ENCODE peak calls at places on chromosomes 7 and 10, in nine cellular contexts. One of them, this sample, is unnamed.

GRCh38 chr7:30925913-30926312 is 14.3 kb downstream of the AQP1 start:
- DNase-seq in HFFc6: no peak
- DNase-seq in ascending aorta: peak
- DNase-seq in keratinocyte: no peak
- DNase-seq in GM10248: no peak
- DNase-seq in natural killer cell: no peak
- DNase-seq in GM12865: no peak
- DNase-seq in heart right ventricle: peak
- DNase-seq in LNCaP clone FGC: no peak
- DNase-seq in this sample: no peak

GRCh38 chr10:61815505-61815904 is 86.0 kb upstream of the ARID5B start:
- DNase-seq in heart right ventricle: no peak
- DNase-seq in LNCaP clone FGC: no peak
- DNase-seq in keratinocyte: no peak
- DNase-seq in ascending aorta: no peak
- DNase-seq in natural killer cell: no peak
- DNase-seq in GM12865: no peak
- DNase-seq in GM10248: no peak
- DNase-seq in HFFc6: no peak
- DNase-seq in this sample: no peak

GRCh38 chr7:149854611-149855367 is 16.6 kb downstream of the ZNF862 start:
- DNase-seq in ascending aorta: no peak
- DNase-seq in natural killer cell: no peak
- DNase-seq in GM12865: no peak
- DNase-seq in HFFc6: peak
- DNase-seq in LNCaP clone FGC: peak
- DNase-seq in keratinocyte: no peak
- DNase-seq in heart right ventricle: peak
- DNase-seq in GM10248: no peak
- DNase-seq in this sample: no peak

GRCh38 chr7:111439977-111440376 is 122.3 kb downstream of the IMMP2L start:
- DNase-seq in keratinocyte: no peak
- DNase-seq in heart right ventricle: no peak
- DNase-seq in HFFc6: peak
- DNase-seq in LNCaP clone FGC: no peak
- DNase-seq in natural killer cell: no peak
- DNase-seq in GM10248: no peak
- DNase-seq in ascending aorta: no peak
- DNase-seq in GM12865: no peak
- DNase-seq in this sample: no peak

GRCh38 chr7:95725170-95725569 is 47.2 kb upstream of the DYNC1I1 start:
- DNase-seq in GM10248: no peak
- DNase-seq in HFFc6: no peak
- DNase-seq in LNCaP clone FGC: no peak
- DNase-seq in ascending aorta: no peak
- DNase-seq in natural killer cell: no peak
- DNase-seq in keratinocyte: no peak
- DNase-seq in GM12865: no peak
- DNase-seq in heart right ventricle: no peak
- DNase-seq in this sample: no peak

GRCh38 chr7:96599288-96599936 is 110.2 kb downstream of the SEM1 start:
- DNase-seq in GM10248: no peak
- DNase-seq in ascending aorta: no peak
- DNase-seq in heart right ventricle: no peak
- DNase-seq in LNCaP clone FGC: no peak
- DNase-seq in keratinocyte: no peak
- DNase-seq in HFFc6: no peak
- DNase-seq in natural killer cell: no peak
- DNase-seq in GM12865: no peak
- DNase-seq in this sample: no peak

GRCh38 chr10:30873408-30873807 is 158.3 kb downstream of the ZNF438 start:
- DNase-seq in keratinocyte: no peak
- DNase-seq in natural killer cell: no peak
- DNase-seq in GM12865: no peak
- DNase-seq in LNCaP clone FGC: no peak
- DNase-seq in heart right ventricle: no peak
- DNase-seq in ascending aorta: no peak
- DNase-seq in GM10248: no peak
- DNase-seq in HFFc6: no peak
- DNase-seq in this sample: no peak

GRCh38 chr10:121069061-121069850 is 218.1 kb downstream of the WDR11 start:
- DNase-seq in GM10248: peak
- DNase-seq in heart right ventricle: no peak
- DNase-seq in ascending aorta: no peak
- DNase-seq in GM12865: peak
- DNase-seq in natural killer cell: no peak
- DNase-seq in HFFc6: no peak
- DNase-seq in LNCaP clone FGC: no peak
- DNase-seq in keratinocyte: peak
- DNase-seq in this sample: no peak

GRCh38 chr10:48439581-48440041 is 133.1 kb downstream of the MAPK8 start:
- DNase-seq in keratinocyte: no peak
- DNase-seq in heart right ventricle: no peak
- DNase-seq in GM10248: no peak
- DNase-seq in HFFc6: no peak
- DNase-seq in LNCaP clone FGC: no peak
- DNase-seq in GM12865: no peak
- DNase-seq in ascending aorta: no peak
- DNase-seq in natural killer cell: no peak
- DNase-seq in this sample: no peak

GRCh38 chr7:107989618-107990373 is 13.2 kb downstream of the LAMB1 start:
- DNase-seq in HFFc6: peak
- DNase-seq in keratinocyte: no peak
- DNase-seq in GM12865: no peak
- DNase-seq in ascending aorta: peak
- DNase-seq in heart right ventricle: peak
- DNase-seq in LNCaP clone FGC: no peak
- DNase-seq in GM10248: no peak
- DNase-seq in natural killer cell: no peak
- DNase-seq in this sample: no peak

GRCh38 chr7:107559864-107560263 is 3.9 kb downstream of the COG5 start:
- DNase-seq in LNCaP clone FGC: no peak
- DNase-seq in keratinocyte: no peak
- DNase-seq in heart right ventricle: no peak
- DNase-seq in GM12865: no peak
- DNase-seq in HFFc6: peak
- DNase-seq in GM10248: no peak
- DNase-seq in natural killer cell: no peak
- DNase-seq in ascending aorta: no peak
- DNase-seq in this sample: no peak

GRCh38 chr7:30225863-30226361 is 58.5 kb upstream of the ZNRF2 start:
- DNase-seq in ascending aorta: peak
- DNase-seq in keratinocyte: peak
- DNase-seq in heart right ventricle: peak
- DNase-seq in GM10248: peak
- DNase-seq in LNCaP clone FGC: peak
- DNase-seq in GM12865: peak
- DNase-seq in natural killer cell: no peak
- DNase-seq in HFFc6: no peak
- DNase-seq in this sample: peak

GRCh38 chr7:8022628-8023027 is 54.0 kb downstream of the GLCCI1 start:
- DNase-seq in ascending aorta: no peak
- DNase-seq in GM12865: no peak
- DNase-seq in HFFc6: no peak
- DNase-seq in heart right ventricle: no peak
- DNase-seq in natural killer cell: no peak
- DNase-seq in GM10248: no peak
- DNase-seq in LNCaP clone FGC: no peak
- DNase-seq in keratinocyte: no peak
- DNase-seq in this sample: no peak

DNA sequence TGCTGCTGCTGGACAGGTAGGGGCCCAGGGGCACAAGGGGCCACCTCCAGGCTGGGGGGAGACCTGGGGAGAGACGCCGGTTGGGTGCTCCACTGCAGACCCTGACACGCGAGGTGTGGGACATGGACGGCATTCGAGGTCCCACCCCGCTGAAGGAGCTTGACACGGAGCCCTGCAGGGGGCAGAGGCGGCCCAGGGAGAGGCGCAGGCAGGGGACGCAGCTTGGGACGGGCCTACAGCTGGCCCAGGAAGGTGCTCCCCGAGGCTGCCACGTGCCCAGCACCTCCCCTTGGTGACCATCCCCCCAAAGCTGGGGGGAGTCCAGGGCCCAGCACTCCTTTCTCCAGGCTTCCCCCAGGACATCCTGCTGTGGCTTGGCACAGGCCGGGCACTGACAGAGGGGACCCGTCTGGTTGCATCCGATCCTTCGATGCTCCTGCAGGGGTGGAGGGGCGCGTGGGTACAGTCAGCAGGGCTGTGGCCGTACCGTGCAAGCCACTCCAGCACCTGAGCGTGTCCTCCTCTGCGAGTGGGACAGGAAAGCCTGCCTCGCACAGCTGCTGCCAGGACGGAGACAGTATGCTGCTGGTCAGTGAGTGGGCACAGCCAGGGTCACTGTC is 174.4 kb downstream of the ELFN1 start:
- DNase-seq in HFFc6: no peak
- DNase-seq in heart right ventricle: peak
- DNase-seq in ascending aorta: peak
- DNase-seq in GM12865: no peak
- DNase-seq in keratinocyte: no peak
- DNase-seq in natural killer cell: no peak
- DNase-seq in LNCaP clone FGC: no peak
- DNase-seq in GM10248: no peak
- DNase-seq in this sample: no peak
- TF ChIP-seq CTCF in HFFc6: peak
- TF ChIP-seq CTCF in heart right ventricle: no peak
- TF ChIP-seq CTCF in ascending aorta: no peak
- TF ChIP-seq CTCF in GM12865: no peak
- TF ChIP-seq CTCF in keratinocyte: no peak
- TF ChIP-seq CTCF in natural killer cell: no peak
- TF ChIP-seq CTCF in LNCaP clone FGC: no peak
- TF ChIP-seq CTCF in GM10248: peak
- TF ChIP-seq CTCF in this sample: no peak

GRCh38 chr10:128632694-128633093 is 506.5 kb upstream of the MKI67 start:
- DNase-seq in ascending aorta: no peak
- DNase-seq in keratinocyte: no peak
- DNase-seq in HFFc6: no peak
- DNase-seq in LNCaP clone FGC: no peak
- DNase-seq in heart right ventricle: no peak
- DNase-seq in natural killer cell: no peak
- DNase-seq in GM12865: no peak
- DNase-seq in GM10248: no peak
- DNase-seq in this sample: no peak

GRCh38 chr10:128629111-128630096 is 503.2 kb upstream of the MKI67 start:
- DNase-seq in GM10248: no peak
- DNase-seq in heart right ventricle: no peak
- DNase-seq in ascending aorta: no peak
- DNase-seq in HFFc6: no peak
- DNase-seq in keratinocyte: peak
- DNase-seq in natural killer cell: no peak
- DNase-seq in LNCaP clone FGC: no peak
- DNase-seq in GM12865: no peak
- DNase-seq in this sample: no peak

GRCh38 chr10:128631801-128632241 is 505.6 kb upstream of the MKI67 start:
- DNase-seq in heart right ventricle: no peak
- DNase-seq in LNCaP clone FGC: no peak
- DNase-seq in keratinocyte: no peak
- DNase-seq in ascending aorta: no peak
- DNase-seq in HFFc6: no peak
- DNase-seq in GM10248: no peak
- DNase-seq in GM12865: peak
- DNase-seq in natural killer cell: no peak
- DNase-seq in this sample: no peak

GRCh38 chr10:128630787-128631252 is 504.6 kb upstream of the MKI67 start:
- DNase-seq in keratinocyte: no peak
- DNase-seq in GM10248: no peak
- DNase-seq in GM12865: no peak
- DNase-seq in heart right ventricle: no peak
- DNase-seq in LNCaP clone FGC: no peak
- DNase-seq in natural killer cell: no peak
- DNase-seq in ascending aorta: no peak
- DNase-seq in HFFc6: no peak
- DNase-seq in this sample: no peak

GRCh38 chr10:128633864-128634541 is 507.8 kb upstream of the MKI67 start:
- DNase-seq in GM10248: no peak
- DNase-seq in GM12865: no peak
- DNase-seq in LNCaP clone FGC: no peak
- DNase-seq in natural killer cell: no peak
- DNase-seq in keratinocyte: no peak
- DNase-seq in HFFc6: no peak
- DNase-seq in ascending aorta: no peak
- DNase-seq in heart right ventricle: no peak
- DNase-seq in this sample: no peak
- TF ChIP-seq CTCF in GM10248: no peak
- TF ChIP-seq CTCF in GM12865: no peak
- TF ChIP-seq CTCF in LNCaP clone FGC: peak
- TF ChIP-seq CTCF in natural killer cell: no peak
- TF ChIP-seq CTCF in keratinocyte: peak
- TF ChIP-seq CTCF in HFFc6: no peak
- TF ChIP-seq CTCF in ascending aorta: no peak
- TF ChIP-seq CTCF in heart right ventricle: no peak
- TF ChIP-seq CTCF in this sample: no peak

GRCh38 chr10:73075829-73076228 is 20.8 kb downstream of the P4HA1 start:
- DNase-seq in keratinocyte: no peak
- DNase-seq in heart right ventricle: no peak
- DNase-seq in natural killer cell: no peak
- DNase-seq in GM12865: no peak
- DNase-seq in ascending aorta: no peak
- DNase-seq in LNCaP clone FGC: no peak
- DNase-seq in GM10248: no peak
- DNase-seq in HFFc6: no peak
- DNase-seq in this sample: no peak
- TF ChIP-seq CTCF in keratinocyte: no peak
- TF ChIP-seq CTCF in heart right ventricle: no peak
- TF ChIP-seq CTCF in natural killer cell: no peak
- TF ChIP-seq CTCF in GM12865: no peak
- TF ChIP-seq CTCF in ascending aorta: no peak
- TF ChIP-seq CTCF in LNCaP clone FGC: no peak
- TF ChIP-seq CTCF in GM10248: no peak
- TF ChIP-seq CTCF in HFFc6: no peak
- TF ChIP-seq CTCF in this sample: no peak

GRCh38 chr7:142585425-142585824 is 163.8 kb upstream of the PRSS1 start:
- DNase-seq in GM12865: no peak
- DNase-seq in LNCaP clone FGC: no peak
- DNase-seq in ascending aorta: no peak
- DNase-seq in GM10248: no peak
- DNase-seq in natural killer cell: no peak
- DNase-seq in HFFc6: no peak
- DNase-seq in heart right ventricle: no peak
- DNase-seq in keratinocyte: no peak
- DNase-seq in this sample: no peak

GRCh38 chr7:142584765-142585164 is 164.5 kb upstream of the PRSS1 start:
- DNase-seq in HFFc6: peak
- DNase-seq in LNCaP clone FGC: no peak
- DNase-seq in natural killer cell: no peak
- DNase-seq in GM12865: no peak
- DNase-seq in keratinocyte: no peak
- DNase-seq in GM10248: no peak
- DNase-seq in heart right ventricle: no peak
- DNase-seq in ascending aorta: no peak
- DNase-seq in this sample: no peak

GRCh38 chr7:142590077-142590476 is 159.2 kb upstream of the PRSS1 start:
- DNase-seq in ascending aorta: no peak
- DNase-seq in heart right ventricle: no peak
- DNase-seq in keratinocyte: no peak
- DNase-seq in GM12865: no peak
- DNase-seq in LNCaP clone FGC: no peak
- DNase-seq in HFFc6: no peak
- DNase-seq in GM10248: no peak
- DNase-seq in natural killer cell: no peak
- DNase-seq in this sample: no peak

GRCh38 chr7:142586611-142587010 is 162.7 kb upstream of the PRSS1 start:
- DNase-seq in LNCaP clone FGC: peak
- DNase-seq in GM12865: no peak
- DNase-seq in heart right ventricle: no peak
- DNase-seq in natural killer cell: no peak
- DNase-seq in keratinocyte: no peak
- DNase-seq in HFFc6: no peak
- DNase-seq in GM10248: no peak
- DNase-seq in ascending aorta: no peak
- DNase-seq in this sample: no peak

GRCh38 chr7:142587578-142588191 is 161.6 kb upstream of the PRSS1 start:
- DNase-seq in GM10248: peak
- DNase-seq in heart right ventricle: no peak
- DNase-seq in LNCaP clone FGC: peak
- DNase-seq in ascending aorta: no peak
- DNase-seq in HFFc6: peak
- DNase-seq in keratinocyte: no peak
- DNase-seq in GM12865: peak
- DNase-seq in natural killer cell: no peak
- DNase-seq in this sample: no peak
- TF ChIP-seq CTCF in GM10248: peak
- TF ChIP-seq CTCF in heart right ventricle: no peak
- TF ChIP-seq CTCF in LNCaP clone FGC: peak
- TF ChIP-seq CTCF in ascending aorta: no peak
- TF ChIP-seq CTCF in HFFc6: peak
- TF ChIP-seq CTCF in keratinocyte: peak
- TF ChIP-seq CTCF in GM12865: peak
- TF ChIP-seq CTCF in natural killer cell: peak
- TF ChIP-seq CTCF in this sample: peak